ENCODE peak calls at places on chromosomes 13 and 19, in six cellular contexts. One of them, this sample, is unnamed.
A peak's percentile ranks its signal among the peaks of the same experiment; 100 is the strongest.

GRCh38 chr19:47637550-47637949 is 28.6 kb downstream of the BICRA start:
- DNase-seq in posterior cingulate gyrus: no peak
- DNase-seq in NCI-H1092 treated with DMSO at 0.1 percent for 48 hours: no peak
- DNase-seq in fibroblast of lung: peak; percentile 15
- DNase-seq in SHP77: no peak
- DNase-seq in stimulated activated CD4-positive, alpha-beta T cell treated with anti-CD3 and anti-CD28 coated beads, Interleukin-2, amount 100 ng/mL, for 24 hours: no peak
- DNase-seq in this sample: no peak

GRCh38 chr19:28377077-28377476 is 835.9 kb downstream of the UQCRFS1 start:
- DNase-seq in NCI-H1092 treated with DMSO at 0.1 percent for 48 hours: no peak
- DNase-seq in posterior cingulate gyrus: no peak
- DNase-seq in SHP77: no peak
- DNase-seq in fibroblast of lung: peak; percentile 2
- DNase-seq in stimulated activated CD4-positive, alpha-beta T cell treated with anti-CD3 and anti-CD28 coated beads, Interleukin-2, amount 100 ng/mL, for 24 hours: no peak
- DNase-seq in this sample: no peak

GRCh38 chr19:7333198-7334118 is 15.3 kb upstream of the ARHGEF18 start:
- DNase-seq in fibroblast of lung: peak; percentile 14
- DNase-seq in SHP77: no peak
- DNase-seq in NCI-H1092 treated with DMSO at 0.1 percent for 48 hours: no peak
- DNase-seq in posterior cingulate gyrus: no peak
- DNase-seq in stimulated activated CD4-positive, alpha-beta T cell treated with anti-CD3 and anti-CD28 coated beads, Interleukin-2, amount 100 ng/mL, for 24 hours: no peak
- DNase-seq in this sample: no peak

GRCh38 chr19:36214388-36215275 is at the start of the genes ZNF146 and ZNF565:
- DNase-seq in NCI-H1092 treated with DMSO at 0.1 percent for 48 hours: peak; percentile 97
- DNase-seq in fibroblast of lung: peak; percentile 99
- DNase-seq in posterior cingulate gyrus: peak; percentile 95
- DNase-seq in SHP77: peak; percentile 98
- DNase-seq in stimulated activated CD4-positive, alpha-beta T cell treated with anti-CD3 and anti-CD28 coated beads, Interleukin-2, amount 100 ng/mL, for 24 hours: peak; percentile 99
- DNase-seq in this sample: peak; percentile 97

GRCh38 chr19:38303517-38304351 is at the start of gene C19orf33:
- DNase-seq in SHP77: no peak
- DNase-seq in posterior cingulate gyrus: no peak
- DNase-seq in fibroblast of lung: peak; percentile 44
- DNase-seq in NCI-H1092 treated with DMSO at 0.1 percent for 48 hours: no peak
- DNase-seq in stimulated activated CD4-positive, alpha-beta T cell treated with anti-CD3 and anti-CD28 coated beads, Interleukin-2, amount 100 ng/mL, for 24 hours: no peak
- DNase-seq in this sample: no peak

GRCh38 chr19:13056052-13056660 is 46.5 kb downstream of the LYL1 start:
- DNase-seq in fibroblast of lung: peak; percentile 92
- DNase-seq in stimulated activated CD4-positive, alpha-beta T cell treated with anti-CD3 and anti-CD28 coated beads, Interleukin-2, amount 100 ng/mL, for 24 hours: no peak
- DNase-seq in SHP77: no peak
- DNase-seq in posterior cingulate gyrus: no peak
- DNase-seq in NCI-H1092 treated with DMSO at 0.1 percent for 48 hours: no peak
- DNase-seq in this sample: no peak

GRCh38 chr19:49677901-49678674 is 1.0 kb downstream of the PRMT1 start:
- DNase-seq in stimulated activated CD4-positive, alpha-beta T cell treated with anti-CD3 and anti-CD28 coated beads, Interleukin-2, amount 100 ng/mL, for 24 hours: peak; percentile 82
- DNase-seq in NCI-H1092 treated with DMSO at 0.1 percent for 48 hours: peak; percentile 48
- DNase-seq in fibroblast of lung: peak; percentile 40
- DNase-seq in posterior cingulate gyrus: peak; percentile 73
- DNase-seq in SHP77: peak; percentile 33
- DNase-seq in this sample: peak; percentile 84

GRCh38 chr13:65660696-65661095 is 1569.4 kb downstream of the PCDH9 start:
- DNase-seq in fibroblast of lung: no peak
- DNase-seq in posterior cingulate gyrus: no peak
- DNase-seq in stimulated activated CD4-positive, alpha-beta T cell treated with anti-CD3 and anti-CD28 coated beads, Interleukin-2, amount 100 ng/mL, for 24 hours: no peak
- DNase-seq in SHP77: no peak
- DNase-seq in NCI-H1092 treated with DMSO at 0.1 percent for 48 hours: no peak
- DNase-seq in this sample: no peak

GRCh38 chr13:36086117-36086516 is 45.1 kb downstream of the DCLK1 start:
- DNase-seq in stimulated activated CD4-positive, alpha-beta T cell treated with anti-CD3 and anti-CD28 coated beads, Interleukin-2, amount 100 ng/mL, for 24 hours: no peak
- DNase-seq in NCI-H1092 treated with DMSO at 0.1 percent for 48 hours: no peak
- DNase-seq in fibroblast of lung: no peak
- DNase-seq in SHP77: peak; percentile 54
- DNase-seq in posterior cingulate gyrus: no peak
- DNase-seq in this sample: no peak

GRCh38 chr13:43229506-43229905 is 206.1 kb downstream of the DNAJC15 start:
- DNase-seq in stimulated activated CD4-positive, alpha-beta T cell treated with anti-CD3 and anti-CD28 coated beads, Interleukin-2, amount 100 ng/mL, for 24 hours: no peak
- DNase-seq in fibroblast of lung: peak; percentile 81
- DNase-seq in SHP77: no peak
- DNase-seq in posterior cingulate gyrus: no peak
- DNase-seq in NCI-H1092 treated with DMSO at 0.1 percent for 48 hours: no peak
- DNase-seq in this sample: no peak

GRCh38 chr13:33176526-33176925 is 109.0 kb downstream of the STARD13 start:
- DNase-seq in NCI-H1092 treated with DMSO at 0.1 percent for 48 hours: no peak
- DNase-seq in posterior cingulate gyrus: no peak
- DNase-seq in fibroblast of lung: no peak
- DNase-seq in stimulated activated CD4-positive, alpha-beta T cell treated with anti-CD3 and anti-CD28 coated beads, Interleukin-2, amount 100 ng/mL, for 24 hours: no peak
- DNase-seq in SHP77: no peak
- DNase-seq in this sample: no peak